ENCODE peak calls at places on chromosomes 3 and 15, in six cellular contexts. V is WTC11, F is A549, A is K562, L is H1, R is endothelial cell of umbilical vein. J is an unnamed sample.

GRCh38 chr3:55955891-55956477 is 468.9 kb upstream of the WNT5A start:
- DNase-seq in R (no peak), L (no peak), A (no peak), V (no peak), F (no peak), J (no peak)

GRCh38 chr15:69996842-69997478 is 100.8 kb downstream of the TLE3 start:
- DNase-seq in A (no peak), F (no peak), V (no peak), L (no peak), R (no peak), J (no peak)

GRCh38 chr15:63915888-63916731 is 82.4 kb upstream of the HERC1 start:
- DNase-seq in A (peak; percentile 51), L (peak; percentile 68), F (peak; percentile 47), V (peak; percentile 31), R (peak; percentile 78), J (no peak)

GRCh38 chr3:192887701-192888100 is 30.0 kb downstream of the MB21D2 start:
- DNase-seq in F (peak; percentile 81), L (no peak), R (no peak), A (no peak), V (peak; percentile 31), J (no peak)

GRCh38 chr3:98777801-98778220 is 14.7 kb downstream of the ST3GAL6 start:
- DNase-seq in V (no peak), L (no peak), R (peak; percentile 41), F (no peak), A (no peak), J (no peak)

GRCh38 chr15:39682366-39682765 is 100.3 kb downstream of the FSIP1 start:
- DNase-seq in F (no peak), L (no peak), A (no peak), R (no peak), V (no peak), J (no peak)

GRCh38 chr3:89184151-89184550 is 76.7 kb downstream of the EPHA3 start:
- DNase-seq in A (no peak), R (no peak), V (no peak), L (no peak), F (no peak), J (no peak)

GRCh38 chr3:76997733-76998132 is 42.2 kb upstream of the ROBO2 start:
- DNase-seq in L (no peak), R (no peak), A (no peak), F (no peak), V (no peak), J (no peak)

GRCh38 chr3:128074851-128075515 is 22.7 kb downstream of the SEC61A1 start:
- DNase-seq in R (no peak), A (no peak), F (no peak), L (no peak), V (no peak), J (no peak)
- TF ChIP-seq JUN in R (no peak), A (no peak), F (no peak), L (no peak), V (no peak), J (no peak)

GRCh38 chr15:78565951-78566774 is 843 bp downstream of the CHRNA5 start:
- DNase-seq in F (peak; percentile 55), A (peak; percentile 18), V (peak; percentile 41), R (peak; percentile 42), L (peak; percentile 52), J (peak; percentile 24)
- TF ChIP-seq JUN in F (no peak), A (no peak), V (no peak), R (no peak), L (no peak), J (no peak)

GRCh38 chr15:27681038-27681437 is 418.1 kb downstream of the OCA2 start:
- DNase-seq in L (peak; percentile 81), F (peak; percentile 16), A (no peak), V (peak; percentile 90), R (no peak), J (peak; percentile 18)
- TF ChIP-seq JUN in L (no peak), F (no peak), A (no peak), V (no peak), R (no peak), J (no peak)

GRCh38 chr15:57732526-57733331 is 26.2 kb downstream of the POLR2M start:
- DNase-seq in R (peak; percentile 79), L (peak; percentile 80), F (peak; percentile 64), A (peak; percentile 66), V (peak; percentile 74), J (peak; percentile 49)
- TF ChIP-seq JUN in R (no peak), L (no peak), F (no peak), A (no peak), V (no peak), J (no peak)

GRCh38 chr3:17032407-17033034 is 147.8 kb downstream of the PLCL2 start:
- DNase-seq in V (no peak), R (peak; percentile 58), A (peak; percentile 19), L (no peak), F (peak; percentile 53), J (peak; percentile 16)
- TF ChIP-seq JUN in V (no peak), R (no peak), A (no peak), L (no peak), F (no peak), J (no peak)

DNA sequence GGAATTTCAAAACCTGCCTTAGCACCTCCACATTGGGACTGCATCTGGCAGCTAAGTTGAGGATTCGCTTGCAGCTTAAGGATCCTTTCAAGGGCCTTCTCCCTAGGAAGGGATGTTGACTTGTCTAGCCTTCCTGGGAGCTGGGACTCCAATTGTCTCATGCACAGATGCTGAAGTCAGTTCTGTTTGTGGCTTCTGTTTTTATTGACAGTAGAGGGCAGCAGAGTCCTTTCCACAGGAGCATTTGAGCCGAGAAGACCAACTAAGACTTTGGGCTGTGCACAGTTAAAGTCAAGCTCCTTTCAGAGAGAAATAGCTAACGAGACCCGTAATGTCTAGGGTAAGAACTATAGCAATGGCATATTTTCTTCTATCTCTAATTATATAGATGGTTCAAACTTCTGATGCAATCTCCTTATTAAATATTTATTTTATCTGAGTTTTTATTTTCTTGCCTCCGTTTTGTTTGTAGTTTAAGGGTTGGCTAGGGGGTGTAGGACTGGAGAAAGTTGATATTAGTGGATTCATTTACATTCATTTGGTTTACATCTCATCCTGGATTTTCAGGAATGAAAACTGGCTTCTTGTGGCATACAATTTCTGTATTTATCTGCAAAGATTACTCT is 59.7 kb upstream of the KBTBD8 start:
- DNase-seq in A (peak; percentile 25), F (peak; percentile 52), L (no peak), V (peak; percentile 39), R (peak; percentile 61), J (peak; percentile 43)
- TF ChIP-seq JUN in A (no peak), F (no peak), L (no peak), V (no peak), R (no peak), J (no peak)

GRCh38 chr3:190696777-190697501 is 165.6 kb downstream of the GMNC start:
- DNase-seq in R (peak; percentile 37), F (peak; percentile 40), L (no peak), V (no peak), A (no peak), J (peak; percentile 24)

GRCh38 chr3:190697502-190697830 is 165.0 kb downstream of the GMNC start:
- DNase-seq in F (no peak), R (no peak), V (no peak), L (no peak), A (no peak), J (no peak)

GRCh38 chr3:190694335-190695001 is 168.0 kb downstream of the GMNC start:
- DNase-seq in F (no peak), V (no peak), R (no peak), L (no peak), A (no peak), J (no peak)

GRCh38 chr3:190695994-190696393 is 166.5 kb downstream of the GMNC start:
- DNase-seq in F (no peak), L (no peak), V (no peak), R (no peak), A (no peak), J (peak; percentile 5)

DNA sequence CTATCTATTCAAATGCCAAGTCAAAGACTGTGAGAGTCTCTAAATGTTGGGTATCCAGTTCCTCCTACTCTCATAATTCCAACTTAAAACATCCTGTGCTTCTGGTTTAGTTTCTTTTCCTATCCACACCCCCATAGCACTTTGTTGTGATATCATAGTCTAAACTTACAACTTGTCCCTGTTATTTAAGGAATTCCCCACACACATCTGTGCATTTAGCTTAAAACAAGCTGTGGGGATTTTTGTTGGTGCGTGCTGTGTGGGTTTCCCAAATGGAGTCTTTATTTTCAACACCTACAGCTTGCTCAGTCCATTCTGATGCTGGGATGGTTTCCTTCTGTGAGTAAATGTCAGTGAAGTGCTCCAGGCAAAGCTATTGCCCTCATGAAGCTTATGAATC is 167.3 kb downstream of the GMNC start:
- DNase-seq in A (no peak), R (no peak), L (no peak), F (no peak), V (no peak), J (no peak)
- TF ChIP-seq JUN in A (no peak), R (no peak), L (no peak), F (no peak), V (no peak), J (no peak)

DNA sequence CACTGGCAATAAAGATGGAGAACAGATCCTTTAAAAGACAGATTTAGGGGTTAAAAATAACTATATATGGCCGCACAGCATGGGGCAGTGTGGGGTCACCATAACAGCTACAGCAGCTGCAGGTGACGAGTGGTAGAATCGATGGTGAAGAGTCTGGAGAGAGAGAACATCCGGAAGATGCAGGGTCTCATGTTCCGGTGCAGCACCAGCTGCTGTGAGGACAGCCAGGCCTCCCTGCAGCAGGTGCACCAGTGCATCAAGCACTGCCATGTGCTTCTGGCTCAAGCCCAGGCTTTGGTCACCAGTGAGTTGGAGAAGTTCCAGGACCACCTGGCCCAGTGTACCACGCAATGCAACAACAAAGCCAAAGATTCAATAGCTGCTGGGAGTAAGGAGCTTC is 93.7 kb upstream of the IMPG2 start:
- DNase-seq in V (no peak), F (no peak), A (no peak), R (no peak), L (no peak), J (no peak)
- TF ChIP-seq JUN in V (no peak), F (no peak), A (no peak), R (no peak), L (no peak), J (no peak)

J was measured in HepG2.